ENCODE peak calls at places on chromosomes 4 and X, in nine cellular contexts. J is ovary, W is cardiac muscle cell, G is upper lobe of right lung, U is lung, C is iPS DF 6.9, O is aorta, I is brain microvascular endothelial cell, F is heart right ventricle. P is an unnamed sample.

GRCh38 chr4:6873792-6874461 is 35.7 kb upstream of the TBC1D14 start:
- DNase-seq in U (peak; percentile 72), F (peak; percentile 60), O (peak; percentile 90), G (peak; percentile 87), I (peak; percentile 64), J (peak; percentile 74), C (no peak), W (peak; percentile 76), P (peak; percentile 86)

GRCh38 chr4:108533245-108533844 is 87.0 kb upstream of the RPL34 start:
- DNase-seq in F (no peak), J (no peak), U (no peak), O (no peak), G (no peak), C (no peak), W (peak; percentile 35), I (peak; percentile 32), P (no peak)

GRCh38 chrX:15016051-15016450 is 142.8 kb downstream of the MOSPD2 start:
- DNase-seq in O (no peak), C (no peak), U (no peak), G (no peak), J (no peak), I (no peak), W (no peak), F (no peak), P (no peak)

GRCh38 chr4:8117278-8117682 is 41.3 kb downstream of the ABLIM2 start:
- DNase-seq in C (peak; percentile 39), O (no peak), W (peak; percentile 34), F (peak; percentile 41), I (peak; percentile 37), U (no peak), G (no peak), J (no peak), P (no peak)

GRCh38 chr4:2135083-2135482 is 76.0 kb downstream of the NAT8L start:
- DNase-seq in J (no peak), I (peak; percentile 28), G (no peak), O (no peak), W (peak; percentile 85), C (no peak), U (no peak), F (no peak), P (no peak)

GRCh38 chrX:23434356-23434884 is 99.8 kb downstream of the PTCHD1 start:
- DNase-seq in W (peak; percentile 94), G (peak; percentile 69), C (no peak), U (peak; percentile 57), F (peak; percentile 63), O (peak; percentile 91), J (peak; percentile 57), I (peak; percentile 18), P (peak; percentile 46)

GRCh38 chr4:2552806-2553205 is 16.4 kb downstream of the FAM193A start:
- DNase-seq in U (no peak), C (no peak), F (no peak), J (no peak), O (peak; percentile 31), I (no peak), G (peak; percentile 27), W (no peak), P (no peak)

GRCh38 chr4:28772066-28772465 is 1911.4 kb downstream of the STIM2 start:
- DNase-seq in I (peak; percentile 77), F (no peak), G (no peak), O (no peak), U (no peak), C (no peak), W (peak; percentile 44), J (no peak), P (no peak)

GRCh38 chrX:46294234-46294633 is 251.0 kb downstream of the ZNF674 start:
- DNase-seq in F (no peak), G (no peak), J (no peak), C (no peak), U (no peak), W (peak; percentile 25), O (no peak), I (peak; percentile 3), P (no peak)
- H3K27ac ChIP-seq in F (no peak overlapping the region), G (no peak overlapping the region), J (no peak overlapping the region), C (no peak overlapping the region), U (no peak overlapping the region), W (no peak overlapping the region), O (no peak overlapping the region), I (no peak overlapping the region), P (no peak overlapping the region)

DNA sequence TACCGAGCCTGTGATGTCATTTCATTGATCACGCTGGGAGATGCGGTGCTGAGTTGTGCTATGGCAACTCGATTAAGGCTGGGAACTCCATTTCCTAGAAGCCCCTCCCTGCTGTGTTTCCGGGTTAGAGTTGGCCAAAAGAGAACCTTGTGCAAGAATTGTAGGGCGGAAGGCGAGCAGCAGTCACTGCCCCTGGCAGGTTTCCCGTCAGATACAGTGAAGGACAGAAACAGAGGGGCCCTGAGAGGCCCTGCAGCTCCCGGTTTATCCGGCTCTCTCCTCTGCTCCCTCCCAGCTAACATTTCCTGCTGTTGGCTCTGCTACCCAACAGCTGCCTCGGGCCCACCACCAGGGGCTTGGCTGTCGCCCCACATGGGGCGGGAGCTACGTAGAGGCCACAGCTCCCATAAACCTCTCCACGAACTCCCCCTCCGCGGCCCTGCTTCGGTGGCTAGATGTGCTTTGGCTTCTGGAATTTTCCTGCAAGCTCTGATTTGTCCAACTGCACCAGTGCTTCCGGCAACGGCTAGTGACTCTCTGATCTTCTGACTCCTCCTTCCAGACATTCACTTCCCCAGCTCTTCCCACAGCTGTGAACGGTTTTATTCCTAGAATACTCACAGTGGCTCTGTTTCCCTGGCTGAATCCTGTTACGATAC is 74.9 kb upstream of the USP9X start:
- DNase-seq in U (peak; percentile 82), C (no peak), F (peak; percentile 90), O (peak; percentile 83), J (peak; percentile 84), W (peak; percentile 98), G (peak; percentile 79), I (peak; percentile 80), P (peak; percentile 78)
- H3K27ac ChIP-seq in U (peak overlapping the region; percentile 74), C (no peak overlapping the region), F (peak overlapping the region; percentile 90), O (peak overlapping the region; percentile 43), J (peak overlapping the region; percentile 65), W (peak overlapping the region; percentile 76), G (peak overlapping the region; percentile 91), I (peak overlapping the region; percentile 95), P (peak overlapping the region; percentile 85)

GRCh38 chr4:55347610-55348228 is 1.7 kb downstream of the SRD5A3 start:
- DNase-seq in G (no peak), W (no peak), F (no peak), U (peak; percentile 2), O (no peak), C (no peak), I (no peak), J (no peak), P (no peak)
- H3K27ac ChIP-seq in G (no peak overlapping the region), W (no peak overlapping the region), F (no peak overlapping the region), U (no peak overlapping the region), O (peak overlapping the region; percentile 60), C (no peak overlapping the region), I (no peak overlapping the region), J (no peak overlapping the region), P (no peak overlapping the region)

GRCh38 chrX:65841263-65841662 is 173.8 kb downstream of the MSN start:
- DNase-seq in F (no peak), G (no peak), I (no peak), U (no peak), O (no peak), J (no peak), W (no peak), C (no peak), P (no peak)

GRCh38 chrX:65838674-65839073 is 171.2 kb downstream of the MSN start:
- DNase-seq in J (no peak), F (no peak), U (no peak), G (no peak), C (no peak), I (no peak), O (no peak), W (no peak), P (no peak)

DNA sequence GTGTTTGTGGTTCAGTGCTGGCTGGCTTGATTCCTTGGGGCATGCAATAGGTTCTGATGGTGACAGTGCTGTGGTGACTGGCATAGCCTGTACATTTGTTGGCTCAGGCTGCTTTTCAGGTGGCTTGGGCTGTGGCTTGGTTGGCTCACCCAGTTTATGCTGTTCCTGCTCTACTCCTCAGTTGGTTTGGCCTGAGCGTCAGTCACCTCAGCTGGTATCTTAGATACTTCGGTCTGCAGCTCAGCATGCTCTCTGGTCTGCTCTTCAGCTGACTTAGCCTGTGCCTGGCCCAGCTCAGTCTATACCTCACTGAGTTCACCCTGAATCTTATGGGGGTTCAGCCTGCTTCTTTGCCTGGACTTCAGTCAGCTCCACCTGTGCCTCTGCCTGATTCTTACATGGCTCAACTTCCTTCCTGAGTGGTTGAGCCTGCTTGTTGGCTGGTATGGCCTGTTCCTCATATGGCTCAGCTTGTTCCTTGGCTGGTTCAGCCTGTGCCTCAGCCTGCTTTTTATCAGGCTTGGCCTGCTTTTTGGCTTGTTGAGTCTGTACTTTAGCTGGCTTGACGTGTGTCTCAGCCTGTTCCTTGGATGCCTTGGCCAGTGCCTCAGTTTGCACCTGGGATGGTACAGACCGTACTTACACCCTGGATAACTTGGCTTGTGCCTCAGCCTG is 170.6 kb downstream of the MSN start:
- DNase-seq in G (no peak), I (no peak), O (no peak), W (no peak), U (no peak), F (no peak), J (no peak), C (no peak), P (no peak)
- H3K27ac ChIP-seq in G (no peak overlapping the region), I (no peak overlapping the region), O (no peak overlapping the region), W (no peak overlapping the region), U (no peak overlapping the region), F (no peak overlapping the region), J (no peak overlapping the region), C (no peak overlapping the region), P (no peak overlapping the region)

DNA sequence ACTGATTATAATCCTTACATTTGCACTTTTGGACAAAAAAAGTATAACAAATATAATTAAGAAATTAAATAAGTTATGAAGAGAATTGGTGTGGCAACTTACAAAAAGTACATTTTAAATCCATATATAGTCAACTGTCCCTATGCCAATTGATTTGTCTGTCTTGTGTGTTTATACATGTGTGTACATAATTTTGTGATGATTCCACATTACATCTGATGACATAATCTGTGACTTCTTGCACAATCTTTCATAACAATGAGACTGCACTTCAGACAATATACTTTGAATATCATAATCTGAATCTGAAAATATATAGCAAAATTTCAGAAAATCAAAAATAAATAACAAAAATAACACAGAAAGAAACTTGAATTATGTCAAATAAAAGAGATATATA is 953.4 kb downstream of the FAT4 start:
- DNase-seq in U (no peak), F (no peak), I (no peak), O (no peak), C (no peak), G (no peak), J (no peak), W (peak; percentile 61), P (no peak)
- H3K27ac ChIP-seq in U (no peak overlapping the region), F (peak overlapping the region; percentile 1), I (peak overlapping the region; percentile 45), O (no peak overlapping the region), C (no peak overlapping the region), G (no peak overlapping the region), J (no peak overlapping the region), W (no peak overlapping the region), P (no peak overlapping the region)